ENCODE peak calls at places on chromosome 1, in seven cellular contexts. One of them, this sample, is unnamed.

GRCh38 chr1:204314893-204315735 is 44.6 kb downstream of the PLEKHA6 start:
- DNase-seq in ovary: no peak
- DNase-seq in stomach: no peak
- DNase-seq in neural progenitor cell: no peak
- DNase-seq in heart right ventricle: no peak
- DNase-seq in CD8-positive, alpha-beta T cell: no peak
- DNase-seq in body of pancreas: no peak
- DNase-seq in this sample: no peak

GRCh38 chr1:36874271-36875017 is 159.9 kb downstream of the GRIK3 start:
- DNase-seq in ovary: no peak
- DNase-seq in stomach: peak; percentile 17
- DNase-seq in neural progenitor cell: no peak
- DNase-seq in heart right ventricle: peak; percentile 1
- DNase-seq in CD8-positive, alpha-beta T cell: no peak
- DNase-seq in body of pancreas: no peak
- DNase-seq in this sample: no peak

GRCh38 chr1:192639607-192640368 is 3.8 kb downstream of the RGS13 start:
- DNase-seq in ovary: no peak
- DNase-seq in stomach: no peak
- DNase-seq in neural progenitor cell: no peak
- DNase-seq in heart right ventricle: no peak
- DNase-seq in CD8-positive, alpha-beta T cell: no peak
- DNase-seq in body of pancreas: no peak
- DNase-seq in this sample: no peak

GRCh38 chr1:201536542-201536941 is 2.4 kb upstream of the NAV1 start:
- DNase-seq in ovary: no peak
- DNase-seq in stomach: no peak
- DNase-seq in neural progenitor cell: no peak
- DNase-seq in heart right ventricle: no peak
- DNase-seq in CD8-positive, alpha-beta T cell: no peak
- DNase-seq in body of pancreas: no peak
- DNase-seq in this sample: no peak

GRCh38 chr1:46295306-46295705 is 8.1 kb downstream of the LRRC41 start:
- DNase-seq in ovary: no peak
- DNase-seq in stomach: no peak
- DNase-seq in neural progenitor cell: no peak
- DNase-seq in heart right ventricle: no peak
- DNase-seq in CD8-positive, alpha-beta T cell: no peak
- DNase-seq in body of pancreas: no peak
- DNase-seq in this sample: no peak

GRCh38 chr1:43207229-43207853 is 35.2 kb downstream of the CFAP57 start:
- DNase-seq in ovary: no peak
- DNase-seq in stomach: no peak
- DNase-seq in neural progenitor cell: no peak
- DNase-seq in heart right ventricle: peak; percentile 26
- DNase-seq in CD8-positive, alpha-beta T cell: no peak
- DNase-seq in body of pancreas: no peak
- DNase-seq in this sample: no peak

GRCh38 chr1:171127481-171127880 is 36.8 kb downstream of the FMO3 start:
- DNase-seq in ovary: no peak
- DNase-seq in stomach: no peak
- DNase-seq in neural progenitor cell: no peak
- DNase-seq in heart right ventricle: no peak
- DNase-seq in CD8-positive, alpha-beta T cell: no peak
- DNase-seq in body of pancreas: no peak
- DNase-seq in this sample: no peak

GRCh38 chr1:161066694-161067093 is 3.0 kb downstream of the ARHGAP30 start:
- DNase-seq in ovary: no peak
- DNase-seq in stomach: no peak
- DNase-seq in neural progenitor cell: no peak
- DNase-seq in heart right ventricle: no peak
- DNase-seq in CD8-positive, alpha-beta T cell: peak; percentile 21
- DNase-seq in body of pancreas: no peak
- DNase-seq in this sample: no peak

GRCh38 chr1:90614872-90615271 is 102.2 kb downstream of the BARHL2 start:
- DNase-seq in ovary: no peak
- DNase-seq in stomach: no peak
- DNase-seq in neural progenitor cell: peak; percentile 21
- DNase-seq in heart right ventricle: no peak
- DNase-seq in CD8-positive, alpha-beta T cell: no peak
- DNase-seq in body of pancreas: no peak
- DNase-seq in this sample: no peak
- TF ChIP-seq CTCF in ovary: no peak
- TF ChIP-seq CTCF in stomach: no peak
- TF ChIP-seq CTCF in neural progenitor cell: peak; percentile 67
- TF ChIP-seq CTCF in heart right ventricle: peak; percentile 17
- TF ChIP-seq CTCF in CD8-positive, alpha-beta T cell: no peak
- TF ChIP-seq CTCF in body of pancreas: no peak
- TF ChIP-seq CTCF in this sample: no peak

DNA sequence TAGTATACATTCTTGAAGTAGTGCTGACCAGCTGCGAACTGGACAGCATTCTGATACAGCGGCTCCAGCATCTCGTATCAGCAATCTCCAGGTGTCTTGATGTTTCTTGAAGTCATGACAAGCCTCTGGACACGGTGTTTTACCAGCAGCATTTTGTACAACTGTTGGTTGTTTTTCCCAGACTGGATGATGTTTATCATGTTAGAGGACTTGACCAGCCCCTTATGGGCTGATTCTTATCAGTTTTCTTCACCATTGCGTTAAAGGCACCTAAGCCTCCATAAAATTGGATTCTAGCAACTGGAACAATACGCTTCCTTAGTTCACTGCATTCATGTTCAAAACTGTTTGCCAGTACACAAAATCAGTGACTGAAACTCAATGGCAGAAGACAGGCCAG is 29.1 kb downstream of the CACHD1 start:
- DNase-seq in ovary: no peak
- DNase-seq in stomach: no peak
- DNase-seq in neural progenitor cell: no peak
- DNase-seq in heart right ventricle: no peak
- DNase-seq in CD8-positive, alpha-beta T cell: no peak
- DNase-seq in body of pancreas: no peak
- DNase-seq in this sample: no peak
- H3K4me1 ChIP-seq in ovary: peaks cover 20% of the 10 kb centered on the region
- H3K4me1 ChIP-seq in stomach: peaks cover 31% of the 10 kb centered on the region
- H3K4me1 ChIP-seq in neural progenitor cell: peaks cover 71% of the 10 kb centered on the region
- H3K4me1 ChIP-seq in heart right ventricle: peaks cover 14% of the 10 kb centered on the region
- H3K4me1 ChIP-seq in CD8-positive, alpha-beta T cell: no peaks in the 10 kb centered on the region
- H3K4me1 ChIP-seq in body of pancreas: peaks cover 14% of the 10 kb centered on the region
- H3K4me1 ChIP-seq in this sample: peaks cover 28% of the 10 kb centered on the region

GRCh38 chr1:112383759-112384370 is 12.1 kb upstream of the CTTNBP2NL start:
- DNase-seq in ovary: no peak
- DNase-seq in stomach: no peak
- DNase-seq in neural progenitor cell: no peak
- DNase-seq in heart right ventricle: no peak
- DNase-seq in CD8-positive, alpha-beta T cell: no peak
- DNase-seq in body of pancreas: peak; percentile 69
- DNase-seq in this sample: no peak
- H3K9me3 ChIP-seq in ovary: no peaks in the 10 kb centered on the region
- H3K9me3 ChIP-seq in stomach: no peaks in the 10 kb centered on the region
- H3K9me3 ChIP-seq in neural progenitor cell: no peaks in the 10 kb centered on the region
- H3K9me3 ChIP-seq in heart right ventricle: no peaks in the 10 kb centered on the region
- H3K9me3 ChIP-seq in CD8-positive, alpha-beta T cell: no peaks in the 10 kb centered on the region
- H3K9me3 ChIP-seq in body of pancreas: no peaks in the 10 kb centered on the region
- H3K9me3 ChIP-seq in this sample: no peaks in the 10 kb centered on the region

GRCh38 chr1:230569201-230569600 is 73.1 kb upstream of the COG2 start:
- DNase-seq in ovary: no peak
- DNase-seq in stomach: no peak
- DNase-seq in neural progenitor cell: no peak
- DNase-seq in heart right ventricle: no peak
- DNase-seq in CD8-positive, alpha-beta T cell: no peak
- DNase-seq in body of pancreas: no peak
- DNase-seq in this sample: no peak

GRCh38 chr1:230570724-230571390 is 71.4 kb upstream of the COG2 start:
- DNase-seq in ovary: no peak
- DNase-seq in stomach: no peak
- DNase-seq in neural progenitor cell: no peak
- DNase-seq in heart right ventricle: no peak
- DNase-seq in CD8-positive, alpha-beta T cell: no peak
- DNase-seq in body of pancreas: peak; percentile 22
- DNase-seq in this sample: no peak

GRCh38 chr1:230566481-230566880 is 75.8 kb upstream of the COG2 start:
- DNase-seq in ovary: no peak
- DNase-seq in stomach: no peak
- DNase-seq in neural progenitor cell: no peak
- DNase-seq in heart right ventricle: no peak
- DNase-seq in CD8-positive, alpha-beta T cell: no peak
- DNase-seq in body of pancreas: no peak
- DNase-seq in this sample: no peak

GRCh38 chr1:230568676-230569075 is 73.6 kb upstream of the COG2 start:
- DNase-seq in ovary: no peak
- DNase-seq in stomach: no peak
- DNase-seq in neural progenitor cell: no peak
- DNase-seq in heart right ventricle: no peak
- DNase-seq in CD8-positive, alpha-beta T cell: no peak
- DNase-seq in body of pancreas: no peak
- DNase-seq in this sample: no peak

DNA sequence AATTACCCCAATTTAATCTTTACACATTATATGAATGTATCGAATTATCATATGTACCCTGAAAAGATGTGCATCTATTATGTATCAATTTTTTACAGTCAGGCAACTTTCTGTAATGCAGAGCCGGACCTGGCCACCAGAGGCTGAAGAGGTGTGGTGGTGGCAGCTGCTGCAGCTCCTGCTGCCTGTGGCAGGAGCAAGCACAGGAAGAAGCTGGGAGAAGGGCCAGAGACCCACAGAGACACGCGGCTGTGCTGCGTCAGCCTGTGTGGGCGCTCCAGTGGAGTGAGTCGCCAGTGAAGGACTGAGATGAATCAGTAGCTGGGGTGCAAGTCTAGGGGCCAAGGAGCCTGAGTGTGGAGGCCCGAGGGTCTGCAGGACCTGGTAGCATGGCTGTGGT is 74.3 kb upstream of the COG2 start:
- DNase-seq in ovary: no peak
- DNase-seq in stomach: peak; percentile 56
- DNase-seq in neural progenitor cell: no peak
- DNase-seq in heart right ventricle: no peak
- DNase-seq in CD8-positive, alpha-beta T cell: no peak
- DNase-seq in body of pancreas: peak; percentile 40
- DNase-seq in this sample: no peak
- TF ChIP-seq CTCF in ovary: no peak
- TF ChIP-seq CTCF in stomach: peak; percentile 50
- TF ChIP-seq CTCF in neural progenitor cell: peak; percentile 40
- TF ChIP-seq CTCF in heart right ventricle: peak; percentile 13
- TF ChIP-seq CTCF in CD8-positive, alpha-beta T cell: no peak
- TF ChIP-seq CTCF in body of pancreas: peak; percentile 54
- TF ChIP-seq CTCF in this sample: no peak

This sample was measured in heart left ventricle.